ENCODE peak calls at places on chromosomes 12 and 14, in ten cellular contexts. One of them, this sample, is unnamed.

GRCh38 chr12:42102720-42103119 is 42.0 kb downstream of the GXYLT1 start:
- DNase-seq in KG1: no peak
- DNase-seq in heart right ventricle: no peak
- DNase-seq in T-helper 2 cell: no peak
- DNase-seq in CD4-positive, alpha-beta memory T cell: no peak
- DNase-seq in GM19239: no peak
- DNase-seq in AG08396: no peak
- DNase-seq in posterior vena cava: no peak
- DNase-seq in HCT116: no peak
- DNase-seq in AG10803: no peak
- DNase-seq in this sample: no peak

GRCh38 chr12:10717410-10717809 is 5.7 kb downstream of the YBX3 start:
- DNase-seq in AG08396: no peak
- DNase-seq in AG10803: peak
- DNase-seq in GM19239: no peak
- DNase-seq in T-helper 2 cell: no peak
- DNase-seq in heart right ventricle: no peak
- DNase-seq in KG1: no peak
- DNase-seq in CD4-positive, alpha-beta memory T cell: no peak
- DNase-seq in HCT116: no peak
- DNase-seq in posterior vena cava: no peak
- DNase-seq in this sample: peak

GRCh38 chr14:33525626-33526025 is 425.2 kb downstream of the EGLN3 start:
- DNase-seq in heart right ventricle: no peak
- DNase-seq in AG08396: no peak
- DNase-seq in HCT116: no peak
- DNase-seq in AG10803: no peak
- DNase-seq in posterior vena cava: no peak
- DNase-seq in GM19239: no peak
- DNase-seq in CD4-positive, alpha-beta memory T cell: no peak
- DNase-seq in KG1: no peak
- DNase-seq in T-helper 2 cell: no peak
- DNase-seq in this sample: peak

GRCh38 chr14:74619672-74620131 is 7.7 kb upstream of the LTBP2 start:
- DNase-seq in CD4-positive, alpha-beta memory T cell: no peak
- DNase-seq in AG08396: peak
- DNase-seq in heart right ventricle: peak
- DNase-seq in T-helper 2 cell: no peak
- DNase-seq in AG10803: peak
- DNase-seq in GM19239: no peak
- DNase-seq in KG1: no peak
- DNase-seq in posterior vena cava: peak
- DNase-seq in HCT116: no peak
- DNase-seq in this sample: peak

GRCh38 chr12:54561164-54561563 is 11.8 kb downstream of the PDE1B start:
- DNase-seq in CD4-positive, alpha-beta memory T cell: no peak
- DNase-seq in heart right ventricle: peak
- DNase-seq in KG1: no peak
- DNase-seq in GM19239: no peak
- DNase-seq in AG08396: no peak
- DNase-seq in posterior vena cava: no peak
- DNase-seq in T-helper 2 cell: no peak
- DNase-seq in AG10803: no peak
- DNase-seq in HCT116: no peak
- DNase-seq in this sample: no peak

GRCh38 chr12:116620085-116620734 is 61.0 kb downstream of the MAP1LC3B2 start:
- DNase-seq in posterior vena cava: no peak
- DNase-seq in heart right ventricle: no peak
- DNase-seq in T-helper 2 cell: no peak
- DNase-seq in HCT116: no peak
- DNase-seq in AG08396: no peak
- DNase-seq in CD4-positive, alpha-beta memory T cell: no peak
- DNase-seq in KG1: no peak
- DNase-seq in AG10803: no peak
- DNase-seq in GM19239: no peak
- DNase-seq in this sample: no peak

GRCh38 chr12:95943231-95943842 is at the start of gene AMDHD1:
- DNase-seq in posterior vena cava: peak
- DNase-seq in KG1: no peak
- DNase-seq in HCT116: peak
- DNase-seq in heart right ventricle: peak
- DNase-seq in GM19239: peak
- DNase-seq in CD4-positive, alpha-beta memory T cell: peak
- DNase-seq in T-helper 2 cell: peak
- DNase-seq in AG10803: peak
- DNase-seq in AG08396: peak
- DNase-seq in this sample: peak

GRCh38 chr12:32756476-32757158 is 920 bp upstream of the YARS2 start:
- DNase-seq in HCT116: no peak
- DNase-seq in AG10803: no peak
- DNase-seq in GM19239: no peak
- DNase-seq in T-helper 2 cell: no peak
- DNase-seq in KG1: no peak
- DNase-seq in heart right ventricle: no peak
- DNase-seq in CD4-positive, alpha-beta memory T cell: no peak
- DNase-seq in posterior vena cava: no peak
- DNase-seq in AG08396: no peak
- DNase-seq in this sample: no peak

GRCh38 chr12:48104531-48104930 is 1.3 kb downstream of the SENP1 start:
- DNase-seq in KG1: no peak
- DNase-seq in CD4-positive, alpha-beta memory T cell: no peak
- DNase-seq in AG10803: no peak
- DNase-seq in AG08396: no peak
- DNase-seq in GM19239: no peak
- DNase-seq in T-helper 2 cell: no peak
- DNase-seq in heart right ventricle: no peak
- DNase-seq in HCT116: no peak
- DNase-seq in posterior vena cava: no peak
- DNase-seq in this sample: no peak

GRCh38 chr12:48979602-48980388 is 1.7 kb downstream of the WNT1 start:
- DNase-seq in AG10803: no peak
- DNase-seq in CD4-positive, alpha-beta memory T cell: peak
- DNase-seq in GM19239: no peak
- DNase-seq in heart right ventricle: no peak
- DNase-seq in HCT116: no peak
- DNase-seq in KG1: no peak
- DNase-seq in AG08396: no peak
- DNase-seq in posterior vena cava: peak
- DNase-seq in T-helper 2 cell: no peak
- DNase-seq in this sample: no peak

GRCh38 chr14:65303185-65303901 is 109.2 kb upstream of the FUT8 start:
- DNase-seq in T-helper 2 cell: no peak
- DNase-seq in AG10803: peak
- DNase-seq in heart right ventricle: no peak
- DNase-seq in KG1: no peak
- DNase-seq in CD4-positive, alpha-beta memory T cell: no peak
- DNase-seq in posterior vena cava: no peak
- DNase-seq in HCT116: no peak
- DNase-seq in AG08396: no peak
- DNase-seq in GM19239: no peak
- DNase-seq in this sample: peak

GRCh38 chr12:68189766-68190700 is 30.5 kb upstream of the IFNG start:
- DNase-seq in T-helper 2 cell: no peak
- DNase-seq in AG08396: no peak
- DNase-seq in posterior vena cava: no peak
- DNase-seq in KG1: no peak
- DNase-seq in AG10803: peak
- DNase-seq in HCT116: peak
- DNase-seq in heart right ventricle: no peak
- DNase-seq in GM19239: no peak
- DNase-seq in CD4-positive, alpha-beta memory T cell: peak
- DNase-seq in this sample: peak

GRCh38 chr12:128168273-128168672 is 98.7 kb upstream of the TMEM132C start:
- DNase-seq in AG08396: no peak
- DNase-seq in KG1: no peak
- DNase-seq in AG10803: no peak
- DNase-seq in CD4-positive, alpha-beta memory T cell: no peak
- DNase-seq in GM19239: no peak
- DNase-seq in heart right ventricle: no peak
- DNase-seq in T-helper 2 cell: no peak
- DNase-seq in HCT116: no peak
- DNase-seq in posterior vena cava: no peak
- DNase-seq in this sample: no peak

GRCh38 chr12:109605599-109606228 is 32.1 kb downstream of the MVK start:
- DNase-seq in HCT116: no peak
- DNase-seq in posterior vena cava: no peak
- DNase-seq in KG1: no peak
- DNase-seq in T-helper 2 cell: no peak
- DNase-seq in AG08396: no peak
- DNase-seq in heart right ventricle: no peak
- DNase-seq in AG10803: no peak
- DNase-seq in GM19239: no peak
- DNase-seq in CD4-positive, alpha-beta memory T cell: no peak
- DNase-seq in this sample: no peak

GRCh38 chr12:46265102-46265501 is 3.7 kb downstream of the SLC38A1 start:
- DNase-seq in KG1: no peak
- DNase-seq in AG10803: no peak
- DNase-seq in heart right ventricle: no peak
- DNase-seq in posterior vena cava: no peak
- DNase-seq in GM19239: no peak
- DNase-seq in HCT116: no peak
- DNase-seq in AG08396: no peak
- DNase-seq in T-helper 2 cell: no peak
- DNase-seq in CD4-positive, alpha-beta memory T cell: no peak
- DNase-seq in this sample: no peak

GRCh38 chr12:78696267-78696666 is 168.3 kb upstream of the SYT1 start:
- DNase-seq in AG10803: peak
- DNase-seq in posterior vena cava: no peak
- DNase-seq in AG08396: no peak
- DNase-seq in GM19239: no peak
- DNase-seq in HCT116: no peak
- DNase-seq in heart right ventricle: no peak
- DNase-seq in KG1: no peak
- DNase-seq in T-helper 2 cell: no peak
- DNase-seq in CD4-positive, alpha-beta memory T cell: no peak
- DNase-seq in this sample: no peak

GRCh38 chr12:104579716-104580495 is 123.2 kb downstream of the CHST11 start:
- DNase-seq in heart right ventricle: no peak
- DNase-seq in AG10803: no peak
- DNase-seq in T-helper 2 cell: no peak
- DNase-seq in posterior vena cava: no peak
- DNase-seq in AG08396: no peak
- DNase-seq in HCT116: no peak
- DNase-seq in GM19239: no peak
- DNase-seq in CD4-positive, alpha-beta memory T cell: no peak
- DNase-seq in KG1: no peak
- DNase-seq in this sample: no peak

GRCh38 chr12:68011882-68012207 is 22.6 kb downstream of the IFNG-AS1 start:
- DNase-seq in T-helper 2 cell: no peak
- DNase-seq in heart right ventricle: no peak
- DNase-seq in CD4-positive, alpha-beta memory T cell: no peak
- DNase-seq in HCT116: no peak
- DNase-seq in AG08396: no peak
- DNase-seq in AG10803: peak
- DNase-seq in GM19239: no peak
- DNase-seq in KG1: no peak
- DNase-seq in posterior vena cava: no peak
- DNase-seq in this sample: peak